ENCODE peak calls at places on chromosome 1, in nine cellular contexts. P is GM23338, Z is hepatocyte, C is GM23248, A is MM.1S, M is PC-3, H is OCI-LY7, V is HCT116, U is SK-N-SH. F is an unnamed sample.

GRCh38 chr1:242212401-242212800 is 213.5 kb upstream of the MAP1LC3C start:
- DNase-seq in P (peak; percentile 51), Z (no peak), C (no peak), A (no peak), M (no peak), H (no peak), V (no peak), U (peak; percentile 52), F (peak; percentile 58)

GRCh38 chr1:2942410-2942809 is 78.9 kb upstream of the ACTRT2 start:
- DNase-seq in P (no peak), Z (no peak), C (no peak), A (no peak), M (no peak), H (no peak), V (no peak), U (no peak), F (no peak)

GRCh38 chr1:68051475-68051874 is 1.0 kb upstream of the DIRAS3 start:
- DNase-seq in P (peak; percentile 81), Z (peak; percentile 77), C (peak; percentile 90), A (no peak), M (no peak), H (no peak), V (no peak), U (peak; percentile 78), F (peak; percentile 83)

GRCh38 chr1:225509770-225510169 is 81.9 kb upstream of the LBR start:
- DNase-seq in P (no peak), Z (no peak), C (no peak), A (no peak), M (peak; percentile 88), H (no peak), V (peak; percentile 65), U (no peak), F (no peak)

GRCh38 chr1:174074757-174075156 is 52.6 kb upstream of the RC3H1 start:
- DNase-seq in P (no peak), Z (peak; percentile 17), C (peak; percentile 63), A (peak; percentile 33), M (peak; percentile 42), H (peak; percentile 36), V (no peak), U (peak; percentile 30), F (no peak)

GRCh38 chr1:9659328-9659727 is 7.8 kb downstream of the PIK3CD start:
- DNase-seq in P (no peak), Z (peak; percentile 43), C (peak; percentile 90), A (no peak), M (peak; percentile 10), H (no peak), V (no peak), U (no peak), F (no peak)

GRCh38 chr1:46820560-46821060 is 21.8 kb downstream of the CYP4B1 start:
- DNase-seq in P (no peak), Z (no peak), C (no peak), A (no peak), M (no peak), H (no peak), V (no peak), U (no peak), F (no peak)

GRCh38 chr1:29465755-29466154 is 229.4 kb downstream of the PTPRU start:
- DNase-seq in P (peak; percentile 49), Z (peak; percentile 56), C (peak; percentile 41), A (peak; percentile 16), M (peak; percentile 46), H (peak; percentile 10), V (no peak), U (no peak), F (peak; percentile 65)

GRCh38 chr1:246151796-246152434 is 355.2 kb downstream of the SMYD3 start:
- DNase-seq in P (peak; percentile 50), Z (no peak), C (no peak), A (no peak), M (no peak), H (no peak), V (no peak), U (no peak), F (peak; percentile 37)

GRCh38 chr1:93546162-93546863 is 98.4 kb downstream of the FNBP1L start:
- DNase-seq in P (no peak), Z (no peak), C (no peak), A (no peak), M (no peak), H (no peak), V (no peak), U (no peak), F (no peak)

GRCh38 chr1:170318736-170319135 is 173.0 kb downstream of the NTMT2 start:
- DNase-seq in P (no peak), Z (no peak), C (peak; percentile 41), A (no peak), M (no peak), H (no peak), V (no peak), U (no peak), F (no peak)

GRCh38 chr1:25879675-25880074 is 4.2 kb upstream of the PAQR7 start:
- DNase-seq in P (no peak), Z (no peak), C (no peak), A (no peak), M (no peak), H (no peak), V (no peak), U (no peak), F (no peak)

GRCh38 chr1:63937623-63938022 is 163.8 kb downstream of the ROR1 start:
- DNase-seq in P (no peak), Z (no peak), C (no peak), A (no peak), M (no peak), H (no peak), V (no peak), U (no peak), F (no peak)

GRCh38 chr1:214472362-214472761 is 79.0 kb downstream of the PTPN14 start:
- DNase-seq in P (no peak), Z (no peak), C (peak; percentile 61), A (no peak), M (no peak), H (no peak), V (no peak), U (no peak), F (no peak)

GRCh38 chr1:42933610-42934009 is 25.1 kb downstream of the SLC2A1 start:
- DNase-seq in P (no peak), Z (no peak), C (no peak), A (no peak), M (no peak), H (no peak), V (no peak), U (no peak), F (no peak)
- H3K36me3 ChIP-seq in P (peaks cover 44% of the 10 kb centered on the region), Z (no peaks in the 10 kb centered on the region), C (peaks cover 12% of the 10 kb centered on the region), A (no peaks in the 10 kb centered on the region), M (peaks cover 73% of the 10 kb centered on the region), H (peaks cover 87% of the 10 kb centered on the region), V (peaks cover 14% of the 10 kb centered on the region), U (peaks cover 57% of the 10 kb centered on the region), F (peaks cover 15% of the 10 kb centered on the region)

GRCh38 chr1:4710592-4711190 is 56.3 kb downstream of the AJAP1 start:
- DNase-seq in P (no peak), Z (peak; percentile 58), C (no peak), A (no peak), M (no peak), H (no peak), V (no peak), U (no peak), F (peak; percentile 67)
- H3K4me3 ChIP-seq in P (no peak overlapping the region), Z (no peak overlapping the region), C (no peak overlapping the region), A (no peak overlapping the region), M (no peak overlapping the region), H (no peak overlapping the region), V (no peak overlapping the region), U (no peak overlapping the region), F (peak overlapping the region; percentile 38)

GRCh38 chr1:33298623-33299277 is 22.1 kb downstream of the A3GALT2 start:
- DNase-seq in P (peak; percentile 88), Z (peak; percentile 80), C (peak; percentile 75), A (peak; percentile 58), M (peak; percentile 75), H (peak; percentile 65), V (peak; percentile 47), U (peak; percentile 86), F (peak; percentile 79)
- TF ChIP-seq EZH2phosphoT487 in P (no peak), Z (no peak), C (no peak), A (no peak), M (no peak), H (no peak), V (no peak), U (no peak), F (no peak)

DNA sequence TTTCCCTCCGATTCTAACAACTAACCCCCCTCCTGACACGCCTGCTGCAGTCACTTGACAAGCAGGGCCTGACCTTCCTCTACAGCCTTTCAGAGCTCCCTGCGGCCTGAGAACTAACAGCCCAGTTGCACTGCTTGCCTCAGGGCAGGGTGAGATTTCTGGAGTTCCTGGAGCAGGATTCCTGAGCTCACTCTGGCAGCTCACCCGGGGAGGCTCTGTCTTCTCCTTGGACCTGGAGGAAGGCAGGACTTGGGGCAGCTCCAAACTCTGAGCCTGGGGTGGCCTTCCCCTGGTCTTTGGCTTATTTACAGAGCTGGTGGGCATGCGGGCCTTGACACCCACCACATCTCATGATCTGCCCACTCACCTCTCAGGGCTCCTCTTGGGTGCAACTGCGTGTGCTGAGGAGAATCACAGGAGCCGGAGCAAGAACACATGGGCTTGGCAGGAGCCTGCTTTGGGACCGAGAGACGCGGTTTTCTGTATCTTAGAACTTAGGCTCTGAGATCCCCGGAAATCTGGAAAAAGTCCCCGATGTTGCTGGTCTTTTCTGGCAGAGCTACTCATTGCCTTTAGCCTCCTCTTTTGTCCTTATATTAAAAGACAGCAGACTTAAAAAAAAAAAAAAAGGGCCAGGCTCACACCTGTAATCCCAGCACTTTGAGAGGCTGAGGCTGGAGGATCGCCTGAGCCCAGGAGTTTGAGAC is 13.1 kb upstream of the SLC25A34 start:
- DNase-seq in P (no peak), Z (no peak), C (no peak), A (no peak), M (no peak), H (no peak), V (no peak), U (no peak), F (no peak)
- H3K36me3 ChIP-seq in P (no peaks in the 10 kb centered on the region), Z (no peaks in the 10 kb centered on the region), C (no peaks in the 10 kb centered on the region), A (no peaks in the 10 kb centered on the region), M (peaks cover 3% of the 10 kb centered on the region), H (peaks cover 32% of the 10 kb centered on the region), V (peaks cover 2% of the 10 kb centered on the region), U (peaks cover 70% of the 10 kb centered on the region), F (no peaks in the 10 kb centered on the region)